ENCODE peak calls at places on chromosomes 2 and 18, in nine cellular contexts. F, G, X, R, V, E, Q, W and Z are unnamed samples.

GRCh38 chr18:27073404-27073830 is 111.7 kb downstream of the CHST9 start:
- DNase-seq in W (no peak), X (no peak), F (no peak), Q (no peak), E (no peak), V (no peak), G (no peak), R (no peak), Z (no peak)

GRCh38 chr2:8154936-8155335 is 526.9 kb upstream of the ID2 start:
- DNase-seq in G (no peak), Q (no peak), W (no peak), V (no peak), E (no peak), X (no peak), F (peak), R (no peak), Z (no peak)

GRCh38 chr2:204157684-204158083 is 221.1 kb downstream of the ICOS start:
- DNase-seq in F (no peak), E (no peak), X (no peak), W (no peak), R (no peak), G (no peak), Q (no peak), V (no peak), Z (no peak)

GRCh38 chr18:77146249-77147080 is 13.9 kb upstream of the MBP start:
- DNase-seq in X (no peak), F (no peak), G (no peak), W (no peak), R (peak), V (no peak), E (no peak), Q (no peak), Z (no peak)

GRCh38 chr18:58087928-58088722 is 44.1 kb downstream of the NEDD4L start:
- DNase-seq in V (no peak), F (peak), Q (no peak), W (peak), E (no peak), X (no peak), G (peak), R (peak), Z (no peak)

GRCh38 chr2:71725836-71726235 is 272.5 kb downstream of the DYSF start:
- DNase-seq in F (no peak), R (no peak), E (no peak), Q (no peak), X (no peak), W (no peak), V (no peak), G (no peak), Z (no peak)

GRCh38 chr2:169980643-169981042 is 153.4 kb downstream of the UBR3 start:
- DNase-seq in R (no peak), W (no peak), G (no peak), X (no peak), E (no peak), V (no peak), Q (no peak), F (no peak), Z (no peak)

GRCh38 chr2:239288951-239289481 is 111.8 kb downstream of the HDAC4 start:
- DNase-seq in Q (no peak), E (peak), G (no peak), X (no peak), F (peak), V (peak), W (no peak), R (no peak), Z (no peak)

GRCh38 chr2:30663806-30664205 is 143.4 kb downstream of the CAPN13 start:
- DNase-seq in R (no peak), Q (no peak), E (no peak), X (no peak), F (no peak), G (peak), W (no peak), V (no peak), Z (no peak)

GRCh38 chr18:26575865-26576217 is 27.5 kb upstream of the KCTD1 start:
- DNase-seq in V (no peak), X (peak), Q (no peak), W (no peak), F (no peak), R (peak), E (no peak), G (no peak), Z (no peak)

DNA sequence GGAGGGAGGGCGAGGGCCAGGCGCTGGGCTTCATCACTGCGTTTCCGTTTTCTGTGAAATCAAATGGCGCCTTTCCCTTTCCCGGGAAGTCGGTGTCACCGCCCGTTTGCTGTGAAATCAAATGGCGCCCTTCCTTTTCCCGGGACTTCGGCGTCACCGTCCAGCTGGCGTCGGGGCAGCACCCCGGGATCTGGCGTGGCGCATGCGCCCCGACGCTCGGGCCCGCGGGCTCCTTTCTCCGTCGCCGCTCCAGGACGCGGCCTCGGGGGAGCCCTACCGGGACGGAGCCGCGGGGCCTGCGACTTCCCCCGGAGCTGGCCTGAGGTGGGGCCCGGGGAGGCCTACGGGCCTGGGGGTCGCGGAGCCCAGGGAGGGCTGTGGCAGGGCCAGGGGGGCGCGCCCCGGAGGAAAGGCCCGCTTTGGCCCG is at the start of gene FAM228A:
- DNase-seq in V (peak), E (no peak), W (no peak), F (no peak), G (no peak), Q (no peak), X (no peak), R (no peak), Z (no peak)
- H3K4me3 ChIP-seq in V (no peak), E (no peak), W (no peak), F (peak), G (no peak), Q (peak), X (no peak), R (peak), Z (no peak)

DNA sequence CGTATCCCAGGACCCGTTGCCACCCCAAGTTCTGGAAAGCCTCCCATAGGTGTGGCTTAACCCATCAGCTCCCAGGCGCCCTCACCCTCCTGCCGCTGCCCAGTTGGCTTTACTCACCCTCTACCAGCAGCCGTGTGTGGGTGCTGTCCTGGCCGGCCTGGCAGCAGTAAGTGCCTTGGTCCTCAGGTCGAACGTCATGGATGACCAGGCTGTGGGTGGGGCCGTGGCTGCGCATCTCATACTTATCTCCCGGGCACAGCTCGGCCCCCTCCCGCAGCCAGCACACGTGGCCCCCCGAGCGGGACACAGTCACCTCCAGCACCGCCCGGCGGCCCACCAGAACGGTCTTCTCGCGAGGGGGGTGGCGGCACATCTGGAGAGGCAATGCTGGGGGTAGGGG is 7.6 kb downstream of the TMEM198 start:
- DNase-seq in X (peak), W (peak), Q (no peak), V (peak), R (peak), F (peak), E (no peak), G (no peak), Z (peak)
- H3K4me3 ChIP-seq in X (no peak), W (no peak), Q (peak), V (no peak), R (no peak), F (peak), E (peak), G (no peak), Z (no peak)

GRCh38 chr2:63047534-63048281 is 2.9 kb upstream of the OTX1 start:
- DNase-seq in W (no peak), G (no peak), E (no peak), R (peak), F (no peak), X (peak), V (peak), Q (no peak), Z (peak)

GRCh38 chr2:63050186-63050915 is at the start of gene OTX1:
- DNase-seq in X (peak), E (no peak), F (peak), Q (no peak), V (peak), W (peak), R (peak), G (peak), Z (peak)

GRCh38 chr2:63049291-63050185 is 1.1 kb upstream of the OTX1 start:
- DNase-seq in W (no peak), R (peak), X (peak), V (peak), G (no peak), E (no peak), F (peak), Q (no peak), Z (no peak)

GRCh38 chr2:63047193-63047533 is 3.5 kb upstream of the OTX1 start:
- DNase-seq in R (peak), F (no peak), X (no peak), G (no peak), E (no peak), Q (no peak), V (peak), W (no peak), Z (no peak)

GRCh38 chr2:63048367-63049171 is 2.1 kb upstream of the OTX1 start:
- DNase-seq in G (no peak), X (peak), E (no peak), R (peak), F (no peak), Q (no peak), V (peak), W (no peak), Z (peak)
- H3K4me3 ChIP-seq in G (no peak), X (no peak), E (no peak), R (peak), F (no peak), Q (no peak), V (no peak), W (no peak), Z (no peak)

GRCh38 chr18:79193826-79194225 is 124.6 kb downstream of the ATP9B start:
- DNase-seq in V (no peak), R (no peak), F (no peak), G (no peak), X (no peak), Q (no peak), W (no peak), E (no peak), Z (no peak)
- H3K4me3 ChIP-seq in V (no peak), R (no peak), F (no peak), G (no peak), X (no peak), Q (no peak), W (no peak), E (no peak), Z (no peak)

DNA sequence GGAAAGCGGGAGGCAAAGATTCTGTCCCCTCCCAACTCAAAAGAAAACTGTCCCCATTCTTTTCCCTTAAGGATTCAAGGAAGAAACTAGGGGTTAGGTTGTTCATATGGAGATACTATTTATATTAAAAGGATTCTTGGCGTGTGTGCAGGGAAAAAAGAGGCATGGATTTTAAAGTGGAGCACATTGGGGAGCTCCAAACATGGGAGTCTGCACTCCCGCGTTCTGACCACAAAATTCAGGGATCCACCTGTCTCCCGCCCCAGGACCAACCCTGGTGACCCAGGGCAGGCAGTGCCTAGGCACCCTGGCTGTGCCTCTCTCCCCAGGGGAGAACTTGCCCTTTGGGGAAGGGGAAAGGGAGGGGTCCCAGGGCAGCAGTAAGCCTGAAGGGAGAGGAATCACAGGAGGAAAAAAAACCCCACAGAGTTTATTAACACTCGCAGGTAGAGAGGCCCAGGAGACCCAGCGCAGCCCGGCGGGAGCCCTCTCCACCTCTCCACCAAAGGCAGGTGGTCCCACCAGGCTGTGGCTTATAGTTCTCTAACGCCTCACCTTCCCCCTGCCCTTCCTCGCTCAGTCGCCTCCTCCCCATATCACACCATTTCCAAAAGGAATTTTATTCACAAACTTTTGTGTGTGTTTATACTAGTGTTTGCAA is 2.2 kb downstream of the PTGR3 start:
- DNase-seq in V (no peak), F (no peak), Q (no peak), E (no peak), G (no peak), R (no peak), W (no peak), X (peak), Z (no peak)
- H3K4me3 ChIP-seq in V (peak), F (peak), Q (peak), E (peak), G (peak), R (peak), W (no peak), X (no peak), Z (no peak)

GRCh38 chr2:132267372-132267771 is 105.6 kb upstream of the ANKRD30BL start:
- DNase-seq in Q (no peak), E (no peak), V (no peak), W (no peak), R (peak), F (no peak), X (no peak), G (no peak), Z (no peak)
- H3K4me3 ChIP-seq in Q (no peak), E (peak), V (no peak), W (no peak), R (no peak), F (peak), X (no peak), G (no peak), Z (peak)

DNA sequence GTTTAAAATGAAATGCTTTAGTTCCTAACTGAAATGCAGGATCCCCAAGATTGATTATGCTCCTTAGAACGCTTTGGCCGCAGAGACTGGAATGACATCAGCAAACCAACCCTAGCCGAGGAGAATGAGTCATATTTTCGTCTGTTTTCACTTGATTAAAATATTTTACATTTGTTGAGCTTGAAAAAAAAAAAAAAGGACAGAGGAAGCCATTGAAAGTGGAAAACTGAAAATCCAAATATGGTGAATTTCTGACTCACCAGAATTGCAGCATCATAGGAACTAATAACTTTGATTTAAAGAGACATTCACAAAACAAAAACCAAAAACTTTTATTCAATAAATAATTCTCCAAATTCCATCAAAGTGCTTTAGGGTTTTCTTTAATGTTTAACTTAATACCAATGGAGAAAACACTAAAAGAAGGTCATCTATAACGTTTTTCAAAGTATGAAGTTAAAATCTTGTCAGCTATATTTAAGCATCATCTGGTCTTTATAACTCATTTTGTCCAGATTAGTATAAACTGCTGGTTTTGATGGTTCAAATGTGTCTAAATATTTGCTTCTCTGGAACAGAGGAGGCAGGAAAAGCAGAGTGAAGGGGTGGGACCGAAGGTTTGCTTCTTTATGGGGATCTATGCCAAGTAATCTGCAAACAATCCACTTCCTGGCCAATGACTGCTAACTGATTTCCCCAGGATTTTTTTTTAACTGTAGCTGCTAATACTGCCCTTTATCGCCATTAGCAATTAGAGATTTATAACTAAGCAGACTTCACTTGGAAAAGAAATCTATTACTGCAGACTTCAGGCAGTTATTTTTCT is 30.9 kb upstream of the COL5A2 start:
- DNase-seq in E (peak), W (no peak), Q (peak), R (peak), F (peak), G (no peak), V (peak), X (peak), Z (no peak)
- H3K4me3 ChIP-seq in E (peak), W (no peak), Q (peak), R (no peak), F (peak), G (no peak), V (peak), X (no peak), Z (peak)